ENCODE peak calls at places on chromosome 4, in six cellular contexts. F is nephron progenitor cell, G is A673, C is H9, Y is cardiac muscle cell, H is Peyer's patch. L is an unnamed sample.

GRCh38 chr4:86035688-86036087 is 324.2 kb downstream of the MAPK10 start:
- DNase-seq in F (no peak), G (no peak), C (no peak), Y (no peak), H (no peak), L (no peak)

GRCh38 chr4:184444215-184444952 is 30.0 kb downstream of the IRF2 start:
- DNase-seq in F (no peak), G (no peak), C (no peak), Y (no peak), H (no peak), L (no peak)

GRCh38 chr4:107913283-107913899 is 18.0 kb upstream of the CYP2U1 start:
- DNase-seq in F (peak), G (peak), C (no peak), Y (peak), H (no peak), L (no peak)

GRCh38 chr4:164379694-164380093 is 374.2 kb upstream of the SMIM31 start:
- DNase-seq in F (no peak), G (no peak), C (no peak), Y (no peak), H (no peak), L (no peak)

GRCh38 chr4:163558539-163559044 is 64.1 kb downstream of the TMA16 start:
- DNase-seq in F (no peak), G (no peak), C (no peak), Y (no peak), H (peak), L (no peak)

GRCh38 chr4:67162692-67163091 is 382.6 kb downstream of the CENPC start:
- DNase-seq in F (no peak), G (no peak), C (no peak), Y (no peak), H (no peak), L (no peak)

GRCh38 chr4:70197842-70198241 is 2.3 kb downstream of the ODAM start:
- DNase-seq in F (peak), G (no peak), C (no peak), Y (peak), H (no peak), L (no peak)

GRCh38 chr4:156710571-156711195 is 260.9 kb downstream of the PDGFC start:
- DNase-seq in F (no peak), G (no peak), C (no peak), Y (no peak), H (no peak), L (no peak)

GRCh38 chr4:80309301-80310004 is 26.1 kb upstream of the CFAP299 start:
- DNase-seq in F (no peak), G (no peak), C (no peak), Y (peak), H (no peak), L (no peak)

GRCh38 chr4:77031544-77031943 is 44.2 kb downstream of the CCNI start:
- DNase-seq in F (no peak), G (no peak), C (no peak), Y (no peak), H (no peak), L (no peak)

GRCh38 chr4:126404549-126404948 is 1089.8 kb downstream of the FAT4 start:
- DNase-seq in F (no peak), G (no peak), C (no peak), Y (no peak), H (no peak), L (no peak)

GRCh38 chr4:53716471-53717063 is 125.3 kb upstream of the LNX1 start:
- DNase-seq in F (no peak), G (no peak), C (no peak), Y (peak), H (no peak), L (no peak)

GRCh38 chr4:6378493-6379445 is 93.6 kb downstream of the PPP2R2C start:
- DNase-seq in F (no peak), G (no peak), C (no peak), Y (no peak), H (no peak), L (no peak)

GRCh38 chr4:175253184-175253902 is 335.2 kb downstream of the ADAM29 start:
- DNase-seq in F (no peak), G (peak), C (peak), Y (no peak), H (no peak), L (peak)

GRCh38 chr4:160562661-160563060 is 1459.8 kb downstream of the RAPGEF2 start:
- DNase-seq in F (no peak), G (no peak), C (no peak), Y (no peak), H (no peak), L (no peak)

GRCh38 chr4:84032372-84032771 is 466.7 kb downstream of the NKX6-1 start:
- DNase-seq in F (no peak), G (no peak), C (no peak), Y (no peak), H (no peak), L (no peak)

GRCh38 chr4:95124906-95125504 is 367.2 kb downstream of the BMPR1B start:
- DNase-seq in F (peak), G (peak), C (peak), Y (peak), H (no peak), L (no peak)

GRCh38 chr4:154626793-154627484 is 14.5 kb upstream of the FGG start:
- DNase-seq in F (peak), G (peak), C (peak), Y (peak), H (peak), L (no peak)

GRCh38 chr4:337143-337931 is at the start of gene ZNF141:
- DNase-seq in F (peak), G (peak), C (peak), Y (peak), H (peak), L (peak)

GRCh38 chr4:336893-337142 is 796 bp upstream of the ZNF141 start:
- DNase-seq in F (no peak), G (peak), C (no peak), Y (no peak), H (no peak), L (no peak)

GRCh38 chr4:338759-339097 is 1.1 kb downstream of the ZNF141 start:
- DNase-seq in F (no peak), G (no peak), C (no peak), Y (no peak), H (no peak), L (no peak)

GRCh38 chr4:337932-338758 is 531 bp downstream of the ZNF141 start:
- DNase-seq in F (peak), G (peak), C (no peak), Y (peak), H (peak), L (peak)

GRCh38 chr4:340011-340410 is 2.4 kb downstream of the ZNF141 start:
- DNase-seq in F (no peak), G (peak), C (no peak), Y (peak), H (no peak), L (no peak)
- TF ChIP-seq CTCF in F (no peak), G (no peak), C (peak), Y (peak), H (no peak), L (peak)

GRCh38 chr4:56575820-56576429 is 70.3 kb downstream of the ARL9 start:
- DNase-seq in F (no peak), G (no peak), C (no peak), Y (peak), H (no peak), L (no peak)
- TF ChIP-seq CTCF in F (peak), G (peak), C (peak), Y (peak), H (peak), L (peak)

GRCh38 chr4:74125072-74125471 is 26.1 kb upstream of the CXCL2 start:
- DNase-seq in F (no peak), G (no peak), C (no peak), Y (no peak), H (no peak), L (no peak)
- TF ChIP-seq CTCF in F (no peak), G (no peak), C (no peak), Y (no peak), H (no peak), L (no peak)

GRCh38 chr4:158410272-158410671 is 111.4 kb upstream of the RXFP1 start:
- DNase-seq in F (no peak), G (peak), C (no peak), Y (peak), H (no peak), L (no peak)
- TF ChIP-seq CTCF in F (no peak), G (peak), C (peak), Y (peak), H (no peak), L (no peak)

GRCh38 chr4:55409468-55410171 is 13.9 kb downstream of the TMEM165 start:
- DNase-seq in F (no peak), G (peak), C (peak), Y (peak), H (peak), L (no peak)
- TF ChIP-seq CTCF in F (peak), G (peak), C (peak), Y (peak), H (peak), L (peak)

DNA sequence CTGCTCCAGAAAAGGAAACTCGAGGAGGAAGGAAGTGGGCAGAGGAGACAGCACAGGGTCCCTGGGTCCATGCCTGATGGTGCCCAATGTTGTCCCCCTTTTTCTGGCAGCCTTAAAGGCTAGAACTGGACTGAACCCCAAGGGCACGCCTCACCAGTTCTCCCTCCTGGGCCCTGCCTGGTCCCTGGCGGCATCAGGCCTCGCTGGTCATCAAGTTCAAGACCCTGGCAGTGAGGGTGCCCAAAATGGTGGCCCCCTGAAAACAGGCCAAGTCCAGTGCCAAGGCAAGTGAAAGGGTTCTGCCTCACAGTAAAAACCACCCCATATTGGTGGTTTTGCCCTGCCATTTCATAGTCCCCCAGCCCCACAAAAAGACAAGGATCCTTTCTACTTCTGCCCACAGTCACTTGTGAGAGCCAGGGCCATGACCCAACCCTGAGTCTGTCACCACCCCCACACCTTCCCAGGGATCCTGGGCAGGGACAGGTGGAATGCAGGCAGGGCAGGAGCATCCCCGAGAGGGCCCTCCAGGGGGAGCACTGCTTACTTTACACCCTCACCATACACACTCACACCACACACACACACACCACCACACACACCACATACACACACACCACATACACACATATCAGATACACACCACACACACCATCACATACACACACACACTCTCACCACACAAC is 107.6 kb downstream of the DCTD start:
- DNase-seq in F (no peak), G (no peak), C (no peak), Y (no peak), H (no peak), L (no peak)
- TF ChIP-seq CTCF in F (no peak), G (peak), C (peak), Y (no peak), H (no peak), L (peak)

DNA sequence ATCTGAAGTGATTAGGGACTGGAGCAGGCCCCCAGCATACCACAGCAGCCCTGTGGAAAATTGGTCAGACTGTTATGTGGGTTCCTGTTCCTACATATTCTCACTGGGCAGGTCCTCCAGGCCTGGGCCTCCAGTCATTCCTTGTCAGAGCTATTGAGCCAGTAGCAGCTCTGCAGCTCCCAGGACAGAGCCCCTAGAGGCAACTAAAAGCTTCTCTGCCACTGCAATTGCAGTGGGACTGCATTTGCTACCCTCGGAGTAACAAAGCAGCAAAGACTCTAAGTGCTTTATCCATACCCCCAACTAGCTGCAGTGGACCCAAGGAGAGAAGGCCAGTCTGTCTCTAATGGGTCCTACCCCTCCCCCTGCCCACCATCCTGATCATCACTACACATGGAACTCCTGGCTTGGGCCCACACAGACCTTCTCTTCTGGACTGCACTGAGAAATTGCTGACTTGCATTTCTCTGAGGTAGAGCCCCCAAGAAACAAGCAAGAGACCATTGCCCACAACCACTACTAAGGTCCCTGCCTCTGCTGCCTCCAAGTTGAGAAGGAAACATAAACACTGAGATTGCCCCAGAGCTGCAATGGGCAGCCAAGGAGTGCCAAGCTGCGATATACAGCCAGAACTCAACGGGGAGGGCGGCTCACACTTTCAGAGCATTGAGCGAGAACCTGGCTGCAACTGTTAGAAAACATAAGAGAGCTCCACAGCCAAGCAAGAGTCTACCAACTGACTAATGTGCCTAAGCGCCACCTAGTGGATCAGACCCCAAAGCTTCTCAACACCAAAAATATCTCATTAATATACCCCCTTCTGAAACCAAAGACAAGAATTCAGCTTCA is 738.7 kb upstream of the NDST4 start:
- DNase-seq in F (peak), G (peak), C (peak), Y (no peak), H (no peak), L (no peak)
- TF ChIP-seq CTCF in F (peak), G (peak), C (peak), Y (no peak), H (peak), L (peak)

GRCh38 chr4:117134386-117134785 is 49.0 kb upstream of the TRAM1L1 start:
- DNase-seq in F (peak), G (peak), C (peak), Y (peak), H (no peak), L (no peak)
- TF ChIP-seq CTCF in F (peak), G (peak), C (peak), Y (peak), H (no peak), L (peak)

GRCh38 chr4:42302348-42302747 is 94.9 kb upstream of the SHISA3 start:
- DNase-seq in F (peak), G (peak), C (peak), Y (peak), H (no peak), L (no peak)
- TF ChIP-seq CTCF in F (peak), G (peak), C (peak), Y (peak), H (no peak), L (peak)